ENCODE peak calls at places on chromosomes 3 and 15, in four cellular contexts. I is heart left ventricle, S is nephron progenitor cell, Y is PC-3. E is an unnamed sample.

GRCh38 chr3:25906132-25906906 is 116.4 kb downstream of the OXSM start:
- DNase-seq in I (no peak), S (no peak), Y (no peak), E (no peak)

GRCh38 chr3:51544011-51544775 is 5.7 kb downstream of the RAD54L2 start:
- DNase-seq in I (no peak), S (no peak), Y (no peak), E (no peak)

GRCh38 chr3:19487386-19487785 is 339.1 kb downstream of the KCNH8 start:
- DNase-seq in I (no peak), S (no peak), Y (no peak), E (no peak)

GRCh38 chr3:17850448-17850847 is 108.0 kb upstream of the TBC1D5 start:
- DNase-seq in I (no peak), S (no peak), Y (no peak), E (no peak)

GRCh38 chr3:94063497-94064119 is 747 bp downstream of the NSUN3 start:
- DNase-seq in I (no peak), S (no peak), Y (no peak), E (no peak)

GRCh38 chr3:15055019-15055557 is 10.0 kb downstream of the MRPS25 start:
- DNase-seq in I (no peak), S (no peak), Y (no peak), E (peak)

GRCh38 chr3:186217820-186218164 is 108.9 kb upstream of the ETV5 start:
- DNase-seq in I (no peak), S (no peak), Y (peak), E (peak)

GRCh38 chr15:45594835-45595530 is 7.8 kb downstream of the BLOC1S6 start:
- DNase-seq in I (no peak), S (no peak), Y (peak), E (no peak)

GRCh38 chr15:51071609-51072008 is 23.1 kb downstream of the TNFAIP8L3 start:
- DNase-seq in I (no peak), S (no peak), Y (no peak), E (no peak)

GRCh38 chr3:38334142-38334541 is 12.4 kb upstream of the XYLB start:
- DNase-seq in I (no peak), S (no peak), Y (no peak), E (no peak)

GRCh38 chr3:37996785-37997301 is 6.3 kb downstream of the VILL start:
- DNase-seq in I (peak), S (peak), Y (peak), E (peak)

GRCh38 chr3:45038096-45038455 is 12.0 kb downstream of the CLEC3B start:
- DNase-seq in I (no peak), S (no peak), Y (no peak), E (no peak)
- TF ChIP-seq CTCF in I (no peak), S (no peak), Y (no peak), E (no peak)

DNA sequence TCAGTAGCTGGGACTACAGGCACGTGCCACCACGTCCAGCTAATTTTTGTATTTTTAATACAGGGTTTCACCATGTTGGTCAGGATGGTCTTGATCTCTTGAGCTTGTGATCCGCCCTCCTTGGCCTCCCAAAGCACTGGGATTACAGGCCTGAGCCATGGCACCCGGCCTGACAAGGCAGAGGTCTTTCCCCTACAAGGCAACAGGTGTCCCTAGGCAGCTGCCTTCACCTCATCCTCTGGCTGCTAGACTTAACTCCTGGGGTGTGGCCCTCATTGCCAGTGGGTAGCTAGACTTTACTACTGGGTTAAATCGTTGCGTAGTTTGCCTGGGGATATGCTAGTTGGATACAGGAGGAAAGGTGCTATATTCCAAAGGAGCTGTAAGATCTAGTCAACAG is 81.4 kb downstream of the CHRD start:
- DNase-seq in I (no peak), S (no peak), Y (no peak), E (no peak)
- TF ChIP-seq CTCF in I (no peak), S (no peak), Y (no peak), E (no peak)

GRCh38 chr15:59562787-59563186 is 48.8 kb upstream of the GCNT3 start:
- DNase-seq in I (no peak), S (no peak), Y (no peak), E (no peak)
- TF ChIP-seq CTCF in I (no peak), S (no peak), Y (peak), E (no peak)

GRCh38 chr15:65476942-65477341 is 40.5 kb downstream of the DPP8 start:
- DNase-seq in I (no peak), S (no peak), Y (no peak), E (no peak)
- TF ChIP-seq CTCF in I (no peak), S (no peak), Y (no peak), E (no peak)